ENCODE peak calls at places on chromosomes 2 and 18, in seven cellular contexts. H, W, P, U, L, F and V are unnamed samples.

GRCh38 chr2:21379140-21379539 is 255.4 kb downstream of the TDRD15 start:
- DNase-seq in H (no peak), W (no peak), P (no peak), U (no peak), L (no peak), F (no peak), V (no peak)

GRCh38 chr2:234166521-234166920 is 116.0 kb downstream of the SPP2 start:
- DNase-seq in H (no peak), W (no peak), P (no peak), U (no peak), L (no peak), F (no peak), V (no peak)

GRCh38 chr2:201070966-201071304 is 536 bp downstream of the HYCC2 start:
- DNase-seq in H (no peak), W (no peak), P (no peak), U (no peak), L (no peak), F (peak; percentile 35), V (no peak)

GRCh38 chr2:161825429-161825828 is 201.2 kb downstream of the SLC4A10 start:
- DNase-seq in H (no peak), W (no peak), P (no peak), U (no peak), L (no peak), F (no peak), V (no peak)

GRCh38 chr2:182358601-182359000 is 68.2 kb downstream of the PDE1A start:
- DNase-seq in H (no peak), W (no peak), P (no peak), U (no peak), L (no peak), F (no peak), V (no peak)

GRCh38 chr2:31901900-31902299 is 108.9 kb downstream of the MEMO1 start:
- DNase-seq in H (no peak), W (no peak), P (no peak), U (no peak), L (no peak), F (no peak), V (no peak)

GRCh38 chr18:76205906-76206305 is 289.1 kb downstream of the ZNF516 start:
- DNase-seq in H (no peak), W (no peak), P (no peak), U (no peak), L (no peak), F (no peak), V (no peak)

GRCh38 chr2:50885948-50886347 is 146.0 kb downstream of the NRXN1 start:
- DNase-seq in H (no peak), W (no peak), P (no peak), U (no peak), L (no peak), F (no peak), V (no peak)

GRCh38 chr18:55214969-55215368 is 255.7 kb upstream of the CCDC68 start:
- DNase-seq in H (no peak), W (no peak), P (peak; percentile 16), U (no peak), L (no peak), F (no peak), V (no peak)

GRCh38 chr18:44111337-44111736 is 569.4 kb upstream of the SETBP1 start:
- DNase-seq in H (no peak), W (no peak), P (no peak), U (no peak), L (no peak), F (no peak), V (no peak)

GRCh38 chr2:36889782-36890181 is 76.6 kb downstream of the STRN start:
- DNase-seq in H (no peak), W (peak; percentile 36), P (no peak), U (no peak), L (no peak), F (peak; percentile 35), V (no peak)

GRCh38 chr2:149018971-149019370 is 19.5 kb upstream of the LYPD6B start:
- DNase-seq in H (no peak), W (no peak), P (no peak), U (no peak), L (no peak), F (no peak), V (no peak)

GRCh38 chr2:191036365-191036764 is 22.4 kb upstream of the STAT1 start:
- DNase-seq in H (no peak), W (no peak), P (no peak), U (no peak), L (no peak), F (no peak), V (no peak)

GRCh38 chr2:168157926-168158325 is 89.5 kb downstream of the STK39 start:
- DNase-seq in H (no peak), W (no peak), P (no peak), U (no peak), L (no peak), F (no peak), V (no peak)

GRCh38 chr2:123514808-123515207 is 510.3 kb upstream of the CNTNAP5 start:
- DNase-seq in H (no peak), W (no peak), P (no peak), U (no peak), L (no peak), F (no peak), V (no peak)

GRCh38 chr2:240567872-240568677 is at the start of gene RNPEPL1:
- DNase-seq in H (peak; percentile 42), W (no peak), P (peak; percentile 40), U (peak; percentile 62), L (no peak), F (no peak), V (peak; percentile 71)

GRCh38 chr2:214960677-214961076 is 151.2 kb upstream of the BARD1 start:
- DNase-seq in H (no peak), W (no peak), P (no peak), U (no peak), L (no peak), F (no peak), V (no peak)

GRCh38 chr18:32289480-32290075 is 99.7 kb downstream of the MEP1B start:
- DNase-seq in H (peak; percentile 82), W (peak; percentile 63), P (peak; percentile 59), U (no peak), L (no peak), F (peak; percentile 66), V (peak; percentile 68)

GRCh38 chr2:168231609-168232241 is 15.7 kb downstream of the STK39 start:
- DNase-seq in H (no peak), W (no peak), P (no peak), U (no peak), L (no peak), F (no peak), V (no peak)

GRCh38 chr2:73917696-73918207 is 8.9 kb upstream of the DGUOK start:
- DNase-seq in H (no peak), W (no peak), P (no peak), U (no peak), L (no peak), F (no peak), V (no peak)

GRCh38 chr2:160566717-160567116 is 73.1 kb upstream of the RBMS1 start:
- DNase-seq in H (no peak), W (no peak), P (no peak), U (no peak), L (no peak), F (no peak), V (no peak)

DNA sequence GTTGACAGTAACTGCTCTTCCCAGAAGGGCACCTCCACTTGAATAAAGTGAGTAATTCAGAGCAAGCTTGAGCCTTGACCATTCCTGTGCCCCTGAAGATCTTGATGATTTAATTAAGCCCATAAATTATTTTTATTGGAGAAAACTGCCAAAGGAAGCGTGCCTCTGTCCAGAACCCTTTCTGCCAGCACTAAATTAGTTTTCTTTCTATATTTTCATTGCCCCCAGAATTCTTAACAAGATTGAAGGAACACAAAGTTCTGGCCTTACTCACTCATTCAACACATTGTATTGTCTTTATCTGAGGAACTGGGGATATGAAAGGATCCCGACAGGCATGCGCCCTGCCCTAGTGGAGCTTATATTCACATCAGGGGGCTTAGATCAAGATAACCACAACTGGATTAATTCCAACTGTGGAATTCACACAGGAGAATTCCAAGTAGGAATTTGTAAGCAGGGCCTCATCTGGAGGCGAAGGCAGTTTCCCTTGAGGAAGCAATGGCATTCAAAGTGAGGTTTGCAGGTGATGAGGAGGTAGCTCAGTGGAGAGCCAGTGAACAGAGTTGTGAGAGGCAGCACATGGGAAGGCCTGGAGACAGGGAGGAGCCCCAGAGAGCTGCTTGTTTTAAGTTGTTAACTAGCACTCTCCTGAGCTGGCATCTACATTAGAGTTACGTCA is 21.1 kb downstream of the PTRHD1 start:
- DNase-seq in H (peak; percentile 19), W (no peak), P (no peak), U (no peak), L (no peak), F (no peak), V (no peak)
- TF ChIP-seq SP1 in H (no peak), W (no peak), P (no peak), U (no peak), L (no peak), F (no peak), V (no peak)

GRCh38 chr2:43473767-43474166 is 122.1 kb downstream of the THADA start:
- DNase-seq in H (no peak), W (no peak), P (no peak), U (no peak), L (no peak), F (no peak), V (no peak)
- TF ChIP-seq SP1 in H (no peak), W (no peak), P (no peak), U (no peak), L (no peak), F (no peak), V (no peak)

DNA sequence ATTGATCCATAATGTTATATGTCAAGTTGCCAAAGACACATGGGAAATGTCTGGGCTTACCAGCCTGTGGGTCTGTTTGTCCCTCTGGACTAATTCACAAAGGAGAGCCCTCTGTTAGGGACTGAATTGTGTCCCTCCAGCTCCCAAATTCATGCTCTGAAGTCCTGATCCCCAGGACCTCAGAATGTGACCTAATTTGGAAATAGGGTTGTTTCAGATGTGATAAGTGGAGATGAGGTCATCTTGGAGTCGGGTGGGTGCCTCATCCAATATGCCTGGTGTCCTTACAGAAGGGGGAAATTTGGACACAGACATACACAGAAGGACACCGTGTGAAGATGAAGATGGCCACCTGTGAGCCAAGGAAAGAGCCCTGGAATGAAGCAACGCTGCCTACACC is 41.4 kb upstream of the ROCK2 start:
- DNase-seq in H (no peak), W (no peak), P (no peak), U (no peak), L (no peak), F (no peak), V (no peak)
- TF ChIP-seq SP1 in H (no peak), W (no peak), P (no peak), U (no peak), L (no peak), F (no peak), V (no peak)

GRCh38 chr2:170922683-170923494 is 6.2 kb upstream of the GORASP2 start:
- DNase-seq in H (no peak), W (no peak), P (no peak), U (no peak), L (no peak), F (no peak), V (no peak)

GRCh38 chr2:170923799-170924198 is 5.3 kb upstream of the GORASP2 start:
- DNase-seq in H (no peak), W (no peak), P (no peak), U (no peak), L (no peak), F (no peak), V (no peak)

GRCh38 chr2:170926743-170927297 is 2.2 kb upstream of the GORASP2 start:
- DNase-seq in H (no peak), W (no peak), P (no peak), U (no peak), L (no peak), F (no peak), V (no peak)

GRCh38 chr2:170925923-170926322 is 3.1 kb upstream of the GORASP2 start:
- DNase-seq in H (no peak), W (no peak), P (no peak), U (no peak), L (no peak), F (no peak), V (no peak)

GRCh38 chr2:170924969-170925368 is 4.1 kb upstream of the GORASP2 start:
- DNase-seq in H (no peak), W (no peak), P (no peak), U (no peak), L (no peak), F (no peak), V (no peak)
- TF ChIP-seq SP1 in H (no peak), W (no peak), P (no peak), U (no peak), L (no peak), F (no peak), V (no peak)